ENCODE peak calls at places on chromosomes 16 and 17, in seven cellular contexts. T is HAP-1; L is Ammon's horn; A is effector memory CD8-positive, alpha-beta T cell; U is H9; P is ELR; Y is left lobe of liver. X is an unnamed sample.
A peak's percentile ranks its signal among the peaks of the same experiment; 100 is the strongest.

GRCh38 chr16:19781196-19781595 is 63.1 kb downstream of the IQCK start:
- DNase-seq in T (no peak), L (no peak), A (no peak), U (no peak), P (no peak), Y (no peak), X (peak; percentile 5)

GRCh38 chr17:63369233-63369632 is 76.9 kb downstream of the CYB561 start:
- DNase-seq in T (no peak), L (no peak), A (no peak), U (no peak), P (peak; percentile 69), Y (no peak), X (no peak)

GRCh38 chr17:35127751-35128514 is 6.5 kb downstream of the FNDC8 start:
- DNase-seq in T (no peak), L (no peak), A (no peak), U (no peak), P (no peak), Y (no peak), X (peak; percentile 99)

GRCh38 chr17:83179378-83179777 is 100.0 kb downstream of the METRNL start:
- DNase-seq in T (no peak), L (peak; percentile 7), A (no peak), U (no peak), P (no peak), Y (no peak), X (no peak)

GRCh38 chr17:45345554-45346254 is 28.9 kb upstream of the MAP3K14 start:
- DNase-seq in T (peak; percentile 89), L (no peak), A (no peak), U (no peak), P (peak; percentile 47), Y (no peak), X (peak; percentile 98)

GRCh38 chr16:24010440-24011089 is 174.8 kb downstream of the PRKCB start:
- DNase-seq in T (peak; percentile 44), L (peak; percentile 93), A (peak; percentile 84), U (peak; percentile 72), P (peak; percentile 71), Y (no peak), X (peak; percentile 79)

GRCh38 chr16:85601730-85602401 is 11.3 kb upstream of the GSE1 start:
- DNase-seq in T (no peak), L (peak; percentile 41), A (no peak), U (no peak), P (no peak), Y (no peak), X (peak; percentile 46)

GRCh38 chr16:12801511-12802042 is 2.1 kb downstream of the CPPED1 start:
- DNase-seq in T (no peak), L (peak; percentile 47), A (no peak), U (no peak), P (peak; percentile 62), Y (no peak), X (peak; percentile 69)

GRCh38 chr17:69179227-69179952 is 37.7 kb upstream of the ABCA6 start:
- DNase-seq in T (no peak), L (no peak), A (no peak), U (no peak), P (peak; percentile 50), Y (no peak), X (peak; percentile 56)

GRCh38 chr16:2339521-2340484 is 725 bp downstream of the ABCA3 start:
- DNase-seq in T (peak; percentile 32), L (peak; percentile 65), A (peak; percentile 17), U (peak; percentile 63), P (peak; percentile 36), Y (peak; percentile 58), X (peak; percentile 6)

GRCh38 chr16:84406006-84406963 is 37.9 kb downstream of the ATP2C2 start:
- DNase-seq in T (no peak), L (peak; percentile 95), A (no peak), U (no peak), P (no peak), Y (no peak), X (no peak)

GRCh38 chr17:18954321-18954720 is 2.4 kb downstream of the SLC5A10 start:
- DNase-seq in T (no peak), L (no peak), A (no peak), U (no peak), P (no peak), Y (no peak), X (no peak)

GRCh38 chr16:47826070-47826469 is 329.7 kb downstream of the ABCC12 start:
- DNase-seq in T (no peak), L (peak; percentile 56), A (no peak), U (no peak), P (no peak), Y (no peak), X (no peak)

GRCh38 chr17:78159575-78160158 is 8.7 kb upstream of the SYNGR2 start:
- DNase-seq in T (no peak), L (no peak), A (no peak), U (no peak), P (peak; percentile 80), Y (no peak), X (peak; percentile 85)

GRCh38 chr17:49822829-49823228 is 25.0 kb downstream of the TAC4 start:
- DNase-seq in T (no peak), L (no peak), A (no peak), U (no peak), P (no peak), Y (no peak), X (peak; percentile 34)

GRCh38 chr16:87846705-87847466 is 22.4 kb downstream of the SLC7A5 start:
- DNase-seq in T (no peak), L (no peak), A (no peak), U (no peak), P (no peak), Y (no peak), X (no peak)

GRCh38 chr16:50300942-50301625 is 34.7 kb downstream of the ADCY7 start:
- DNase-seq in T (no peak), L (no peak), A (no peak), U (no peak), P (no peak), Y (peak; percentile 42), X (peak; percentile 80)

X was measured in fibroblast of lung.